ENCODE peak calls at places on chromosomes 16 and 17, in eight cellular contexts. U is psoas muscle; N is effector memory CD4-positive, alpha-beta T cell; H is fibroblast of lung; Q is astrocyte; Y is GM23248; X is RWPE1; A is tibial nerve. L is an unnamed sample.

GRCh38 chr16:24508614-24509013 is 30.8 kb upstream of the RBBP6 start:
- DNase-seq in X (peak), N (no peak), A (no peak), Q (peak), Y (peak), U (no peak), H (peak), L (no peak)

GRCh38 chr16:15757630-15758251 is 99.1 kb downstream of the MYH11 start:
- DNase-seq in U (no peak), N (no peak), H (no peak), A (no peak), Q (no peak), X (no peak), Y (no peak), L (no peak)

GRCh38 chr16:49548571-49548970 is 175.0 kb downstream of the C16orf78 start:
- DNase-seq in Y (no peak), A (no peak), N (no peak), H (no peak), Q (no peak), X (no peak), U (no peak), L (no peak)

GRCh38 chr17:1058423-1059130 is 61.6 kb downstream of the TIMM22 start:
- DNase-seq in U (peak), H (peak), Y (peak), A (peak), N (no peak), Q (no peak), X (peak), L (no peak)

GRCh38 chr16:85800321-85800669 is 800 bp downstream of the COX4I1 start:
- DNase-seq in U (no peak), N (no peak), Q (peak), A (no peak), H (no peak), X (no peak), Y (peak), L (no peak)

GRCh38 chr17:37657202-37657601 is 14.0 kb upstream of the DDX52 start:
- DNase-seq in U (no peak), N (no peak), Q (no peak), H (no peak), X (no peak), A (no peak), Y (no peak), L (no peak)

GRCh38 chr17:62720126-62720850 is 87.8 kb downstream of the MARCHF10 start:
- DNase-seq in U (no peak), X (no peak), N (no peak), H (no peak), A (no peak), Q (peak), Y (no peak), L (no peak)

GRCh38 chr17:40775945-40776344 is 3.9 kb upstream of the KRT26 start:
- DNase-seq in U (no peak), H (no peak), X (no peak), Q (no peak), Y (no peak), A (no peak), N (no peak), L (no peak)

GRCh38 chr16:80100846-80101451 is 439.8 kb upstream of the DYNLRB2 start:
- DNase-seq in X (no peak), Y (no peak), Q (peak), H (no peak), A (no peak), N (no peak), U (no peak), L (no peak)

GRCh38 chr17:57317016-57317415 is 60.7 kb downstream of the MSI2 start:
- DNase-seq in A (no peak), N (no peak), U (no peak), H (no peak), X (no peak), Y (no peak), Q (no peak), L (no peak)

GRCh38 chr16:27803775-27804549 is 254.0 kb downstream of the KATNIP start:
- DNase-seq in N (no peak), Q (no peak), H (no peak), X (no peak), Y (no peak), U (no peak), A (no peak), L (no peak)

GRCh38 chr17:72717676-72718075 is 374.8 kb downstream of the SLC39A11 start:
- DNase-seq in Y (no peak), Q (peak), N (no peak), X (no peak), A (no peak), U (no peak), H (no peak), L (no peak)

GRCh38 chr17:15388356-15389046 is 47.1 kb upstream of the TEKT3 start:
- DNase-seq in H (no peak), X (no peak), A (no peak), Q (no peak), Y (no peak), N (no peak), U (no peak), L (no peak)

GRCh38 chr17:42868338-42868737 is 17.3 kb downstream of the AOC3 start:
- DNase-seq in H (no peak), U (no peak), Q (no peak), X (no peak), Y (no peak), N (no peak), A (no peak), L (no peak)

GRCh38 chr17:41340934-41341861 is 9.4 kb downstream of the KRT33A start:
- DNase-seq in X (no peak), N (peak), U (no peak), Y (no peak), Q (no peak), A (no peak), H (no peak), L (no peak)

GRCh38 chr16:88632587-88632930 is 5.8 kb upstream of the IL17C start:
- DNase-seq in X (no peak), H (no peak), Y (no peak), N (no peak), Q (no peak), A (no peak), U (no peak), L (no peak)

GRCh38 chr16:6207124-6207523 is 1109.5 kb upstream of the EEF2KMT start:
- DNase-seq in X (no peak), A (no peak), H (no peak), U (no peak), Q (no peak), N (no peak), Y (no peak), L (no peak)

GRCh38 chr16:89557230-89557935 is 3.1 kb upstream of the RPL13 start:
- DNase-seq in Q (peak), U (peak), X (no peak), H (peak), Y (peak), N (peak), A (peak), L (peak)

GRCh38 chr17:7001562-7001961 is 5.7 kb downstream of the ALOX12 start:
- DNase-seq in N (no peak), Q (no peak), Y (peak), H (no peak), A (no peak), U (no peak), X (no peak), L (no peak)

GRCh38 chr17:49125449-49125848 is 7.1 kb upstream of the B4GALNT2 start:
- DNase-seq in Q (no peak), H (no peak), X (no peak), Y (no peak), N (no peak), A (no peak), U (no peak), L (no peak)

GRCh38 chr16:89697616-89698331 is 3.7 kb downstream of the SPATA2L start:
- DNase-seq in H (no peak), Q (no peak), U (no peak), A (no peak), Y (no peak), N (no peak), X (no peak), L (no peak)

GRCh38 chr17:9291912-9292562 is 270.7 kb downstream of the NTN1 start:
- DNase-seq in X (peak), H (peak), Y (peak), N (no peak), A (peak), Q (no peak), U (peak), L (no peak)

GRCh38 chr17:55198690-55199370 is 65.9 kb upstream of the HLF start:
- DNase-seq in U (no peak), N (no peak), A (no peak), Y (no peak), H (no peak), X (no peak), Q (no peak), L (no peak)

GRCh38 chr16:282944-283744 is at the start of gene PDIA2:
- DNase-seq in N (no peak), U (no peak), A (no peak), X (no peak), Y (no peak), Q (no peak), H (no peak), L (no peak)

GRCh38 chr17:28042657-28042720 is at the start of gene NLK:
- DNase-seq in Y (no peak), Q (no peak), X (no peak), U (no peak), A (no peak), N (no peak), H (no peak), L (no peak)

GRCh38 chr16:89491238-89491869 is 993 bp upstream of the ANKRD11 start:
- DNase-seq in N (no peak), Q (no peak), A (no peak), U (no peak), H (peak), Y (peak), X (no peak), L (no peak)

GRCh38 chr17:51005768-51006167 is 114.9 kb downstream of the SPAG9 start:
- DNase-seq in X (no peak), Q (no peak), A (no peak), U (no peak), N (no peak), Y (no peak), H (no peak), L (no peak)

GRCh38 chr17:39921323-39921722 is 2.9 kb upstream of the GSDMB start:
- DNase-seq in Y (no peak), U (no peak), A (no peak), H (no peak), X (no peak), Q (no peak), N (no peak), L (peak)

GRCh38 chr17:17043668-17044226 is 1.5 kb downstream of the MPRIP start:
- DNase-seq in Q (no peak), Y (peak), X (peak), U (no peak), H (no peak), N (no peak), A (no peak), L (no peak)

GRCh38 chr17:82568997-82569393 is 49.5 kb downstream of the FOXK2 start:
- DNase-seq in A (no peak), Q (no peak), U (no peak), X (no peak), H (no peak), N (no peak), Y (no peak), L (no peak)

GRCh38 chr17:31374083-31374447 is 17.4 kb upstream of the RAB11FIP4 start:
- DNase-seq in U (no peak), Y (no peak), H (no peak), X (no peak), N (no peak), Q (no peak), A (peak), L (no peak)
- H3K27ac ChIP-seq in U (no peak), Y (no peak), H (no peak), X (no peak), N (no peak), Q (no peak), A (no peak), L (no peak)

GRCh38 chr17:78141437-78142112 is 4.6 kb upstream of the C17orf99 start:
- DNase-seq in N (no peak), Y (no peak), H (no peak), U (no peak), A (no peak), Q (no peak), X (no peak), L (no peak)

GRCh38 chr17:78144736-78145641 is 1.2 kb upstream of the C17orf99 start:
- DNase-seq in Y (no peak), H (peak), Q (no peak), U (no peak), X (no peak), N (no peak), A (no peak), L (peak)

GRCh38 chr17:78142113-78142861 is 3.9 kb upstream of the C17orf99 start:
- DNase-seq in N (no peak), U (no peak), A (no peak), Q (peak), X (peak), H (peak), Y (peak), L (no peak)

GRCh38 chr17:78144146-78144719 is 2.0 kb upstream of the C17orf99 start:
- DNase-seq in A (peak), N (no peak), Q (peak), X (no peak), H (peak), Y (peak), U (peak), L (no peak)

DNA sequence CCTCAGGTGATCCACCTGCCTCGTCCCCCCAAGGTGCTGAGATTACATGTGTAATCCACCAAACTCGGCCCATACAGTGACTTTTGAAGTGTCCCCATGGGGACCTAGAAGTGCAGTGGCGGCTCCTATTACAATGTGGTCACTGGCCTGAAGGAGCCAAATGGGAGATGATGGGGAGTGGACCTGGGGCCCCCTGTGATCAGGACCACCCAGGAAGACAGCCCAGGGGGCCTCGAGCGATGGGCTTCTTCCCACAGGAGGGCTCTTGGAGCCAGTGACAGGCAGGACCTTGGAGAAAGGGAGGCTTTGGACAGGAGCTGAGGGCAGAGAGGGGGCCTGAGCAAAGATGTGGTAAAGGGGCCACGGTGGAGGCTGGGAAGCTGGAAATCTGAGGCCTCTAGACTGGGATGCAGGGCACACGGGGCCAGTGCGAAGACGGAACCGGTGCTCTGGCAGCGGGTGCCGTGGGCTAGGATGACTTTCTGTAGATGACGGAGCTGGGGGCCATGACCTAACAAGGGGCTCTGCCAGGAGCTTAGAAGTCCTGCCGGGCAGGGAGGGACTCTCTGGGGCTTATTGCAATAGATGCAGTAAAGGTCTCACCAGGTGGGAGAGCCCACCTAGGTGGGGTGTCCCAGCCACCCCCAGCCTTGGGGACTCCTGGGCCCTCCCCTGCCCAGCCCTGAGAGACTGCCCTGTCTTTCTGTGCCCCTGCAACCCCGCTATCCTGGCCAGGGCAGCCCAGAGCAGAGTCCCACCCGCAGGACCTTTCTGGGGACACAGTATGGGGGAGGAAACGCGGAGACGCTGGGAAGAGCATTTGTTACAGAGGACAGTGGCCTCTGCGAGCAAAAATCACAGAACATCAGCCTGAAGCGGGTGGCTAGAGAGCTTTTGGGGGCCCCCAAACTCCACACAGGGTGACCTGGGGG is 2.7 kb upstream of the C17orf99 start:
- DNase-seq in Y (no peak), U (no peak), H (no peak), Q (no peak), X (no peak), N (no peak), A (no peak), L (no peak)
- H3K27ac ChIP-seq in Y (no peak), U (peak), H (no peak), Q (no peak), X (peak), N (no peak), A (no peak), L (no peak)

GRCh38 chr17:44559288-44560249 is 2.3 kb downstream of the FZD2 start:
- DNase-seq in H (no peak), Y (peak), U (no peak), Q (no peak), N (no peak), A (no peak), X (no peak), L (no peak)
- H3K27ac ChIP-seq in H (no peak), Y (no peak), U (no peak), Q (peak), N (no peak), A (peak), X (no peak), L (no peak)

GRCh38 chr16:57644383-57645014 is 16.1 kb downstream of the ADGRG1 start:
- DNase-seq in N (no peak), A (no peak), Q (no peak), U (no peak), H (no peak), Y (no peak), X (no peak), L (no peak)

GRCh38 chr16:57643166-57643813 is 14.9 kb downstream of the ADGRG1 start:
- DNase-seq in U (no peak), A (no peak), H (peak), Y (peak), N (no peak), Q (peak), X (no peak), L (peak)

GRCh38 chr16:57642368-57643135 is 14.1 kb downstream of the ADGRG1 start:
- DNase-seq in Q (no peak), N (no peak), U (no peak), Y (peak), A (no peak), X (no peak), H (no peak), L (no peak)

GRCh38 chr16:57645691-57646387 is 17.4 kb downstream of the ADGRG1 start:
- DNase-seq in X (no peak), U (peak), Y (peak), A (no peak), H (peak), Q (no peak), N (no peak), L (no peak)

DNA sequence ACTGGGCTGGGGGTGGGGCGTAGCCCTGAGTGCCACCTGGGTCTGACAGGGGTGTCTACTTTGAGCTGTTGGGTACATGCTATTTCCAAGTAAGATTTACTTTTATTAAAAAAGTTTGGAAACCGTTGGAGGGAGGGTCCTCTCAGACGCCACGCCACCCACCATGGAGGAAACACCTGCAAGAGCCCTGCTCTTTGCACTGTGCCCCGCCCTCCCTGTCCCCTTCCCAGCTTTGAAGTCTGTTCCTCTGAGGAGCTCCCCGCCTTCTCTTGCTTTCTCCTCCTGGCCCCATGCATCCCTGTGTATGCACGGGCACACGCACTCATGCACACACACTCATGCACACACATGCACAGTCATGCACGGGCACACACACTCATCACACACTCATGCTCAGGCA is 15.5 kb downstream of the ADGRG1 start:
- DNase-seq in Y (no peak), A (no peak), H (no peak), X (no peak), Q (no peak), U (no peak), N (no peak), L (no peak)
- H3K27ac ChIP-seq in Y (no peak), A (no peak), H (no peak), X (peak), Q (no peak), U (no peak), N (no peak), L (no peak)

DNA sequence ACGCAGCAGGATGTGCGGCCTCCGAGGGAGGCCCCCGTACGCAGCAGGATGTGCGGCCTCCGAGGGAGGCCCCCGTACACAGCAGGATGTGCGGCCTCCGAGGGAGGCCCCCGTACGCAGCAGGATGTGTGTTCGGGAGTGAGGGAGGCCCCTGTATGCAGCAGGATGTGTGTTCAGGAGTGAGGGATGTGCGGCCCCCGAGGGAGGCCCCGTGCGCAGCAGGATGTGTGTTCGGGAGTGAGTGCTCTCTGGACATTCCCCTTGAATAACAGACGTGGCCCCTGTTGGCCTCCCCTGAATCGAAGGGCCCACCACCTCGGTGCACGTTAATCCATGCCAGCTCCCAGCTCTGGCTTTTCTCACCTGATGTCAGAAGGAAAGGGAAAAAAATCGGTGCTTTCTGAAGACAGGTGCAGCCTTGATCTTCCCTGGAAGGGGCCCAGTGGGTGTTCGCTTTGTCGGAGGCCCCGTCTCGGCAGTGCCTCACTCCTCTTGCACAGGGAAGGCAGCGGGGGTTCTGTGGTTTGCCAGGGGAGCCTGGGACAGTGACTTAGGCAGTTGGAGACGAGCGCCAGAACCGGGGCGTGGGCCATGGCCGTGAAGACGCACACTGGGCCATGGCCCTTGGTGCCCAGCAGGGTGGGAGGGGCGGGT is 101.6 kb upstream of the CHMP6 start:
- DNase-seq in Y (no peak), A (no peak), X (no peak), N (peak), Q (no peak), H (no peak), U (no peak), L (no peak)
- H3K27ac ChIP-seq in Y (peak), A (no peak), X (peak), N (peak), Q (peak), H (no peak), U (no peak), L (no peak)

GRCh38 chr17:4772235-4772613 is 538 bp downstream of the TM4SF5 start:
- DNase-seq in A (no peak), U (no peak), Y (no peak), N (no peak), H (no peak), Q (no peak), X (no peak), L (no peak)
- H3K27ac ChIP-seq in A (peak), U (no peak), Y (no peak), N (no peak), H (no peak), Q (no peak), X (no peak), L (no peak)

DNA sequence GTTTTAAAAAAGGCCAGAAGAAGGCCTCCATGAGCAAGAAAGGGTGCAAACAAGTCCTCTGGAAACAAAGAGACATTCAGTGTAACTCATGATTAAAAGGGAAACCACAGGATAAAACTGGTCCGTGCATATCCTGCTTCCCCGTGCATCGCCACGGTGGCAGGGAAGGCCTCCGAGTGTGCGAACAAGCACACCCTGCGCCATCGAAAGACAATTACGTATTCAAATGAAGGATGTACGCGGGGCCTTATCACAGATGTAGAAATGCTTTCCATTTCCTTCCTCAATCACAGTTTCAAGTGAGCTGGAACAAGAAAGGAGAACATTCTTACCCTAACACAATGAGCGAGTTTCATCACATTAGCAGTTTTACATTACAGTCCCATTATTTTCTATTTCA is 48.3 kb downstream of the TOX3 start:
- DNase-seq in Y (no peak), U (no peak), X (no peak), Q (peak), N (no peak), H (no peak), A (no peak), L (peak)
- H3K27ac ChIP-seq in Y (no peak), U (no peak), X (no peak), Q (no peak), N (no peak), H (no peak), A (no peak), L (peak)

L was measured in substantia nigra.